ENCODE peak calls at places on chromosomes 5 and 9, in four cellular contexts. Z is NCI-H82, H is fibroblast of the aortic adventitia, I is cardiac fibroblast. P is an unnamed sample.

GRCh38 chr9:112268421-112268820 is 65.0 kb downstream of the PTBP3 start:
- DNase-seq in I (no peak), Z (no peak), H (no peak), P (no peak)

GRCh38 chr9:136808075-136808780 is 480 bp downstream of the RABL6 start:
- DNase-seq in H (no peak), Z (no peak), I (no peak), P (peak; percentile 88)

GRCh38 chr9:69976165-69976564 is 67.5 kb upstream of the MAMDC2 start:
- DNase-seq in I (peak; percentile 97), Z (no peak), H (peak; percentile 95), P (no peak)

GRCh38 chr9:110049699-110050450 is 158.1 kb downstream of the C9orf152 start:
- DNase-seq in I (peak; percentile 51), Z (peak; percentile 3), H (peak; percentile 34), P (peak; percentile 87)

GRCh38 chr9:108761530-108762347 is 94.0 kb downstream of the ACTL7B start:
- DNase-seq in H (peak; percentile 77), Z (peak; percentile 81), I (peak; percentile 69), P (no peak)

GRCh38 chr5:9538504-9538903 is 7.4 kb downstream of the SEMA5A start:
- DNase-seq in Z (peak; percentile 17), H (no peak), I (no peak), P (no peak)

GRCh38 chr5:73485715-73486114 is 12.5 kb upstream of the BTF3 start:
- DNase-seq in Z (no peak), I (peak; percentile 7), H (no peak), P (no peak)

GRCh38 chr5:157222506-157223230 is 42.0 kb downstream of the ITK start:
- DNase-seq in H (peak; percentile 15), Z (no peak), I (peak; percentile 12), P (no peak)

GRCh38 chr9:133665096-133665495 is 28.9 kb downstream of the DBH start:
- DNase-seq in I (no peak), Z (no peak), H (no peak), P (no peak)

GRCh38 chr5:944992-945685 is 52.5 kb downstream of the TRIP13 start:
- DNase-seq in I (no peak), Z (no peak), H (no peak), P (no peak)

GRCh38 chr5:63768221-63768620 is 194.0 kb downstream of the HTR1A start:
- DNase-seq in H (no peak), Z (no peak), I (no peak), P (no peak)

GRCh38 chr9:124124729-124125589 is 113.4 kb downstream of the LHX2 start:
- DNase-seq in I (no peak), H (no peak), Z (no peak), P (no peak)

GRCh38 chr9:137467161-137467581 is 8.0 kb upstream of the NSMF start:
- DNase-seq in I (no peak), H (no peak), Z (no peak), P (peak; percentile 60)

GRCh38 chr9:132485454-132485853 is 75.4 kb downstream of the CFAP77 start:
- DNase-seq in H (no peak), Z (no peak), I (no peak), P (no peak)

GRCh38 chr9:90880066-90880465 is 78.4 kb downstream of the SYK start:
- DNase-seq in I (no peak), Z (no peak), H (no peak), P (no peak)

GRCh38 chr5:31537856-31538255 is 5.8 kb downstream of the C5orf22 start:
- DNase-seq in H (peak; percentile 8), Z (no peak), I (peak; percentile 29), P (no peak)

GRCh38 chr9:99588299-99588698 is 233.4 kb upstream of the NR4A3 start:
- DNase-seq in H (no peak), Z (no peak), I (no peak), P (no peak)

GRCh38 chr5:162289489-162289888 is 221.9 kb downstream of the GABRG2 start:
- DNase-seq in H (no peak), Z (no peak), I (peak; percentile 7), P (no peak)

GRCh38 chr5:142883438-142883837 is 113.3 kb downstream of the ARHGAP26 start:
- DNase-seq in Z (no peak), H (no peak), I (no peak), P (no peak)

GRCh38 chr5:156147251-156147947 is 179.6 kb upstream of the SGCD start:
- DNase-seq in H (no peak), Z (no peak), I (peak; percentile 5), P (no peak)

GRCh38 chr9:93133641-93134017 is 422 bp downstream of the NINJ1 start:
- DNase-seq in Z (peak; percentile 49), I (peak; percentile 89), H (peak; percentile 81), P (peak; percentile 92)

GRCh38 chr5:148978370-148979103 is 84.3 kb downstream of the SH3TC2 start:
- DNase-seq in H (no peak), I (no peak), Z (no peak), P (no peak)

GRCh38 chr9:37988041-37988440 is 81.0 kb downstream of the SHB start:
- DNase-seq in Z (peak; percentile 67), H (no peak), I (no peak), P (no peak)

GRCh38 chr9:28774433-28775029 is 1201.2 kb upstream of the C9orf72 start:
- DNase-seq in I (peak; percentile 60), H (peak; percentile 46), Z (peak; percentile 47), P (no peak)

GRCh38 chr9:116693233-116693731 is 6.2 kb downstream of the TRIM32 start:
- DNase-seq in Z (no peak), I (peak; percentile 70), H (peak; percentile 19), P (no peak)

GRCh38 chr9:92724528-92725265 is 39.9 kb downstream of the BICD2 start:
- DNase-seq in I (no peak), Z (no peak), H (no peak), P (no peak)

GRCh38 chr5:122751293-122751753 is 23.6 kb upstream of the SNX2 start:
- DNase-seq in H (peak; percentile 67), Z (no peak), I (peak; percentile 96), P (no peak)

GRCh38 chr5:179755022-179755421 is 22.4 kb downstream of the MAML1 start:
- DNase-seq in I (no peak), Z (no peak), H (no peak), P (no peak)

GRCh38 chr9:72315089-72315509 is 49.9 kb downstream of the ZFAND5 start:
- DNase-seq in I (peak; percentile 54), Z (peak; percentile 64), H (peak; percentile 82), P (no peak)

GRCh38 chr5:54975701-54976100 is 9.7 kb downstream of the ESM1 start:
- DNase-seq in H (no peak), I (no peak), Z (no peak), P (no peak)

GRCh38 chr9:128494108-128494742 is 10.3 kb upstream of the GLE1 start:
- DNase-seq in Z (peak; percentile 85), H (no peak), I (peak; percentile 46), P (peak; percentile 84)

GRCh38 chr5:14135621-14136020 is 7.5 kb upstream of the TRIO start:
- DNase-seq in H (no peak), Z (no peak), I (no peak), P (no peak)

GRCh38 chr5:141518616-141519015 is 29.7 kb downstream of the PCDHGC5 start:
- DNase-seq in I (no peak), H (no peak), Z (no peak), P (no peak)

GRCh38 chr9:134055981-134056461 is 11.8 kb downstream of the BRD3 start:
- DNase-seq in Z (no peak), H (peak; percentile 90), I (peak; percentile 66), P (peak; percentile 78)

GRCh38 chr9:129109504-129109903 is 1.1 kb downstream of the CRAT start:
- DNase-seq in H (peak; percentile 20), Z (peak; percentile 55), I (peak; percentile 55), P (no peak)

GRCh38 chr5:24539625-24540024 is 105.2 kb downstream of the CDH10 start:
- DNase-seq in Z (no peak), I (no peak), H (no peak), P (no peak)

GRCh38 chr5:116032094-116032517 is at the start of gene ARL14EPL:
- DNase-seq in Z (no peak), I (peak; percentile 91), H (peak; percentile 94), P (no peak)

GRCh38 chr9:38119570-38119969 is 50.5 kb upstream of the SHB start:
- DNase-seq in Z (no peak), I (peak; percentile 5), H (no peak), P (no peak)

P was measured in spleen.